ENCODE peak calls at places on chromosomes 1 and 21, in six cellular contexts. K is bronchial epithelial cell, X is LNCaP clone FGC, P is brain microvascular endothelial cell, N is epithelial cell of esophagus, Y is neural progenitor cell. Q is an unnamed sample.

GRCh38 chr1:39561321-39561720 is 15.3 kb downstream of the PABPC4 start:
- DNase-seq in K (no peak), X (no peak), P (no peak), N (no peak), Y (no peak), Q (no peak)

GRCh38 chr1:44406761-44407429 is 1.8 kb downstream of the RNF220 start:
- DNase-seq in K (no peak), X (no peak), P (no peak), N (no peak), Y (peak), Q (peak)

GRCh38 chr1:167532375-167532774 is 14.0 kb upstream of the CD247 start:
- DNase-seq in K (no peak), X (no peak), P (no peak), N (peak), Y (no peak), Q (no peak)

GRCh38 chr1:101938681-101939080 is 58.0 kb downstream of the OLFM3 start:
- DNase-seq in K (no peak), X (no peak), P (no peak), N (no peak), Y (no peak), Q (no peak)

GRCh38 chr1:224435318-224435763 is 744 bp upstream of the WDR26 start:
- DNase-seq in K (peak), X (no peak), P (peak), N (peak), Y (peak), Q (no peak)

GRCh38 chr1:163974120-163974519 is 584.9 kb upstream of the PBX1 start:
- DNase-seq in K (no peak), X (no peak), P (no peak), N (no peak), Y (no peak), Q (no peak)

GRCh38 chr1:51898090-51898734 is 19.7 kb upstream of the NRDC start:
- DNase-seq in K (peak), X (no peak), P (peak), N (peak), Y (no peak), Q (no peak)

GRCh38 chr1:230621290-230622022 is 20.8 kb upstream of the COG2 start:
- DNase-seq in K (no peak), X (no peak), P (no peak), N (no peak), Y (no peak), Q (no peak)

GRCh38 chr1:8040586-8040985 is 14.5 kb upstream of the ERRFI1 start:
- DNase-seq in K (peak), X (peak), P (peak), N (peak), Y (no peak), Q (no peak)

GRCh38 chr1:4175566-4176405 is 275.7 kb upstream of the C1orf174 start:
- DNase-seq in K (no peak), X (no peak), P (no peak), N (no peak), Y (no peak), Q (no peak)

GRCh38 chr1:232192781-232193450 is 437.0 kb downstream of the SIPA1L2 start:
- DNase-seq in K (peak), X (no peak), P (peak), N (peak), Y (no peak), Q (no peak)

GRCh38 chr1:243924588-243925349 is 74.7 kb upstream of the AKT3 start:
- DNase-seq in K (no peak), X (no peak), P (peak), N (peak), Y (peak), Q (no peak)

GRCh38 chr1:175933801-175934200 is 190.4 kb upstream of the TNR start:
- DNase-seq in K (no peak), X (no peak), P (peak), N (peak), Y (peak), Q (no peak)

GRCh38 chr1:54225378-54225777 is 25.4 kb downstream of the MRPL37 start:
- DNase-seq in K (no peak), X (no peak), P (no peak), N (no peak), Y (no peak), Q (no peak)

GRCh38 chr21:34688145-34688544 is 19.4 kb downstream of the CLIC6 start:
- DNase-seq in K (peak), X (no peak), P (peak), N (peak), Y (no peak), Q (no peak)
- TF ChIP-seq CTCF in K (peak), X (no peak), P (no peak), N (peak), Y (no peak), Q (peak)

DNA sequence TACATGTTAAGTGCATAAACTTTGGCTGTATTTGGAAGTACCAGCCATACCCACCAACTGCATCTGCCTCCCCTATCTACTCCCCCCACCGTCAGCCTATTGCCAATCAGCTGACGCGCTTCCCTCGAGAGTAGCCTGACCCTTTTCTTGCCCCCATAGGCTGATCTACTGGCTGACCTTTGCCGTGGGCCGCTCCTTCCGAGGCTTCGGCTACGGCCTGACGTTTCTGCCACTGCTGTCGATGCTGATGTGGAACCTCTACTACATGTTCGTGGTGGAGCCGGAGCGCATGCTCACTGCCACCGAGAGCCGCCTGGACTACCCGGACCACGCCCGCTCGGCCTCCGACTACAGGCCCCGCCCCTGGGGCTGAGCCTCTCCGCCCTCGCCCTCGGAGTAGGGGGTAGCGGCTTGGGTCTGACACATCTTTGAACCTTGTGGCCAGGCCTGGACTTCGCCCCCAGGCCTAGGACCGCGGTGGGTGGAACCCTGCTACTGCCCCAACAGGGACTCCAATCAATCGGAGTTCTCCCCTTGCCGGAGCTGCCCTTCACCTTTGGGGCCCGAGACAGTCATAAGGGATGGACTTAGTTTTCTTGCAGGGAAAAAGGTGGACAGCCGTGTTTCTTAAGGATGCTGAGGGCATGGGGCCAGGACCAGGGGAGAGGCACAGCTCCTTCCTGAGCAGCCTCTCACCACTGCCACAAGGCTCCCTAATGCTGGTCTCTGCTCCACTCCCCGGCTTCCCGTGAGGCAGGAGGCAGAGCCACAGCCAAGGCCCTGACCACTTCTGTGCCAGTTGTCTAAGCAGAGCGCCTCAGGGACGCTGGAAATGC is 4.0 kb downstream of the GLMP start:
- DNase-seq in K (peak), X (no peak), P (peak), N (peak), Y (peak), Q (peak)
- H3K4me3 ChIP-seq in K (no peak), X (peak), P (peak), N (peak), Y (peak), Q (peak)

DNA sequence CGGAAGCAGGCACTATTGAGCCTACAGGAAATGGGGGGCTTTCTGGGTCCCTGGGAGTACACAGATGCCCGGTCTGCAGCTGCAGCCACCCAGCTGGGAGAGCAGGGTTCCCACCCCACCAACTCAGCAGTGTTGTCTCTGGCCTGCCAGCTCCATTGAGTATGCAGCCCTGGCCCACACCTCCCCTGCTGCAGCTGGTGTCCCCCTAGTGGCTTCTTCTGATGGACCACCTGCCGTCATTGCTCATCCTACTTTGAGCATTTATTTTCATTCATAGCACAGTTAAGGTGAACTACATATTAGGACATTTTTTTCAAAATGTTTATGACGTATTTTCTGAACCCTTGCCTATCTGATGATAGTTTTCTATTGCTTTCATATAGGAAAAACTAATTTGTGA is 189.8 kb upstream of the LYPLAL1 start:
- DNase-seq in K (no peak), X (no peak), P (no peak), N (no peak), Y (peak), Q (no peak)
- TF ChIP-seq CTCF in K (no peak), X (peak), P (peak), N (no peak), Y (peak), Q (peak)

GRCh38 chr1:184747089-184747955 is 7.3 kb downstream of the EDEM3 start:
- DNase-seq in K (no peak), X (no peak), P (no peak), N (no peak), Y (no peak), Q (peak)
- H3K4me3 ChIP-seq in K (no peak), X (no peak), P (no peak), N (no peak), Y (no peak), Q (no peak)

DNA sequence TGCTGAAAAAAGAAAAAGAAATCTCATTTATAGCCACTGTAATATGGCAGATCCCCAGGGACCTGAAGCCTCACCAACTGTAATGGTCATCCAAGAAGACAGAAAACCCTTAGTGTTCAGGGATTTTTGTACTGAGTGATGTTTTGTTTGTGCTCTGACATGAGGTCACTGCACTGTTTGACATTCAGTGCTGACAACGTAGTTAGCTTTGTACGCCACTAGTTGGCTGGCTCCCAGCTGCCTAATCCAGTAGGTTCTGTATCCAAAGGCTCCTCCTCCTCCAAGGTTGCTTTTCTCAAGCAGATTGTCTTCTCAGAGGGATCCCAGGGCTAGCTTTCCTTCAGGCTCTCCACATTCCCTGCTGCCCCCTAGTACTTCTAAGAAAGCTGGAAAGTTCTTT is 9.5 kb upstream of the YRDC start:
- DNase-seq in K (peak), X (peak), P (no peak), N (peak), Y (peak), Q (no peak)
- TF ChIP-seq CTCF in K (no peak), X (no peak), P (no peak), N (no peak), Y (peak), Q (no peak)